ENCODE peak calls at places on chromosomes 6 and 20, in eight cellular contexts. X, N, R, D, A, Z, V and M are unnamed samples. For H3K4me1 and H3K27me3, the result is how much of the 10 kb centered on the place peaks cover.

GRCh38 chr6:45595010-45595851 is 217.5 kb upstream of the SUPT3H start:
- DNase-seq in X (no peak), N (no peak), R (no peak), D (no peak), A (no peak), Z (no peak), V (no peak), M (no peak)

GRCh38 chr6:42512498-42513042 is 51.3 kb upstream of the UBR2 start:
- DNase-seq in X (no peak), N (no peak), R (no peak), D (no peak), A (no peak), Z (no peak), V (no peak), M (no peak)

GRCh38 chr6:156779206-156780116 is 2.3 kb downstream of the ARID1B start:
- DNase-seq in X (no peak), N (peak), R (peak), D (peak), A (no peak), Z (no peak), V (peak), M (peak)

GRCh38 chr6:88238065-88238464 is 71.9 kb upstream of the CNR1 start:
- DNase-seq in X (no peak), N (no peak), R (peak), D (peak), A (no peak), Z (no peak), V (peak), M (peak)

GRCh38 chr6:22470454-22471368 is 98.7 kb upstream of the HDGFL1 start:
- DNase-seq in X (peak), N (peak), R (peak), D (no peak), A (peak), Z (peak), V (peak), M (peak)

GRCh38 chr20:34531608-34532265 is 15.5 kb downstream of the DYNLRB1 start:
- DNase-seq in X (no peak), N (no peak), R (no peak), D (no peak), A (no peak), Z (no peak), V (no peak), M (no peak)

GRCh38 chr6:139569561-139569960 is 195.1 kb upstream of the CITED2 start:
- DNase-seq in X (peak), N (no peak), R (peak), D (no peak), A (peak), Z (peak), V (no peak), M (no peak)

GRCh38 chr6:125048274-125048673 is 86.0 kb downstream of the RNF217 start:
- DNase-seq in X (no peak), N (no peak), R (no peak), D (no peak), A (no peak), Z (no peak), V (no peak), M (no peak)

GRCh38 chr6:130143709-130144108 is 79.0 kb downstream of the SAMD3 start:
- DNase-seq in X (peak), N (no peak), R (peak), D (no peak), A (no peak), Z (no peak), V (no peak), M (no peak)

GRCh38 chr6:24064106-24064505 is 61.9 kb upstream of the NRSN1 start:
- DNase-seq in X (no peak), N (no peak), R (no peak), D (peak), A (no peak), Z (no peak), V (peak), M (peak)

GRCh38 chr6:111032493-111033140 is 50.8 kb downstream of the RPF2 start:
- DNase-seq in X (peak), N (no peak), R (no peak), D (peak), A (peak), Z (no peak), V (no peak), M (no peak)

GRCh38 chr20:19317240-19318069 is 105.0 kb downstream of the SLC24A3 start:
- DNase-seq in X (no peak), N (no peak), R (no peak), D (no peak), A (no peak), Z (no peak), V (no peak), M (no peak)

GRCh38 chr6:139037490-139037889 is 8.9 kb downstream of the ABRACL start:
- DNase-seq in X (peak), N (no peak), R (no peak), D (no peak), A (peak), Z (no peak), V (no peak), M (no peak)

GRCh38 chr6:105844275-105844848 is 241.8 kb upstream of the PRDM1 start:
- DNase-seq in X (peak), N (no peak), R (no peak), D (no peak), A (peak), Z (no peak), V (peak), M (no peak)

GRCh38 chr20:25529295-25529951 is 55.9 kb downstream of the NINL start:
- DNase-seq in X (no peak), N (no peak), R (no peak), D (no peak), A (no peak), Z (no peak), V (no peak), M (no peak)

GRCh38 chr6:38218235-38218634 is 398.7 kb downstream of the ZFAND3 start:
- DNase-seq in X (no peak), N (no peak), R (no peak), D (no peak), A (no peak), Z (no peak), V (peak), M (no peak)

GRCh38 chr6:6916598-6916997 is 191.2 kb upstream of the RREB1 start:
- DNase-seq in X (no peak), N (no peak), R (no peak), D (no peak), A (no peak), Z (no peak), V (no peak), M (no peak)

GRCh38 chr6:29017428-29017802 is 12.3 kb upstream of the ZNF311 start:
- DNase-seq in X (no peak), N (no peak), R (no peak), D (no peak), A (no peak), Z (no peak), V (no peak), M (no peak)

GRCh38 chr6:354631-355280 is 36.8 kb upstream of the IRF4 start:
- DNase-seq in X (no peak), N (no peak), R (no peak), D (no peak), A (no peak), Z (no peak), V (no peak), M (no peak)

GRCh38 chr6:35475573-35475972 is 7.4 kb downstream of the RPL10A start:
- DNase-seq in X (no peak), N (no peak), R (no peak), D (no peak), A (no peak), Z (no peak), V (peak), M (no peak)

GRCh38 chr6:132282696-132283095 is 118.6 kb downstream of the MOXD1 start:
- DNase-seq in X (no peak), N (no peak), R (no peak), D (no peak), A (no peak), Z (no peak), V (no peak), M (no peak)

GRCh38 chr6:169145991-169146501 is 107.6 kb downstream of the THBS2 start:
- DNase-seq in X (peak), N (no peak), R (peak), D (no peak), A (peak), Z (no peak), V (no peak), M (no peak)

GRCh38 chr6:11500008-11500407 is 37.5 kb upstream of the TMEM170B start:
- DNase-seq in X (peak), N (no peak), R (peak), D (no peak), A (peak), Z (no peak), V (no peak), M (no peak)

GRCh38 chr6:138410972-138411667 is 7.1 kb downstream of the HEBP2 start:
- DNase-seq in X (peak), N (no peak), R (peak), D (no peak), A (peak), Z (peak), V (no peak), M (no peak)

GRCh38 chr6:16684896-16685554 is 76.2 kb downstream of the ATXN1 start:
- DNase-seq in X (peak), N (no peak), R (peak), D (no peak), A (no peak), Z (no peak), V (no peak), M (no peak)

GRCh38 chr20:18678599-18678998 is 90.7 kb downstream of the DTD1 start:
- DNase-seq in X (no peak), N (no peak), R (no peak), D (no peak), A (no peak), Z (no peak), V (no peak), M (no peak)

GRCh38 chr6:137323860-137324259 is 104.7 kb upstream of the IFNGR1 start:
- DNase-seq in X (no peak), N (no peak), R (no peak), D (no peak), A (no peak), Z (peak), V (peak), M (no peak)

GRCh38 chr20:51525241-51526104 is 17.0 kb downstream of the NFATC2 start:
- DNase-seq in X (no peak), N (no peak), R (no peak), D (no peak), A (no peak), Z (no peak), V (no peak), M (no peak)

GRCh38 chr20:51529027-51529749 is 13.3 kb downstream of the NFATC2 start:
- DNase-seq in X (peak), N (no peak), R (no peak), D (peak), A (peak), Z (no peak), V (no peak), M (peak)

GRCh38 chr20:51528263-51529026 is 14.1 kb downstream of the NFATC2 start:
- DNase-seq in X (no peak), N (no peak), R (no peak), D (no peak), A (no peak), Z (no peak), V (no peak), M (no peak)

GRCh38 chr20:51526105-51526470 is 16.4 kb downstream of the NFATC2 start:
- DNase-seq in X (no peak), N (no peak), R (no peak), D (no peak), A (no peak), Z (no peak), V (no peak), M (no peak)

DNA sequence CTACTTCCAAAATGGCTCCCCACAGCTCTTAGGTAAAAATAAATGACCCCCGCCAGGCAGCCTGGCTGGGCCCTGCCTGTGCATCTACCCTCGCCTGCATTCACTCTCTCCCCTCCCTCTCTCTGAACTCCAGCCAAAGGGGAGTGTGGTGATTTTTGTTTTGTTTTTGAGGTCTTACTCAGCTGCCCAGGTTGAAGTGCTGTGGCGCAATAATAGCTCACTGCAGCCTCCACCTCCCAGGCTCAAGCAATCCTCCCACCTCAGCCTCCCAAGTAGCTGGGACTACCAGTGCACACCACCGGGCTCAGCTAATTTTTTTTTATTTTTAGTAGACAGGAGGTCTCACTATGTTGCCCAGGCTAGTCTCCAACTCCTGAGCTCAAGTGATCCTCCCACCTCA is 15.8 kb downstream of the NFATC2 start:
- DNase-seq in X (no peak), N (no peak), R (no peak), D (no peak), A (no peak), Z (no peak), V (no peak), M (no peak)
- H3K4me1 ChIP-seq in X (under half), N (under half), R (under half), D (under half), A (under half), Z (under half), V (under half), M (half or more)

GRCh38 chr20:63045401-63045800 is 38.6 kb upstream of the BHLHE23 start:
- DNase-seq in X (no peak), N (no peak), R (no peak), D (no peak), A (no peak), Z (no peak), V (no peak), M (no peak)
- H3K27me3 ChIP-seq in X (under half), N (under half), R (under half), D (under half), A (under half), Z (half or more), V (under half), M (under half)

GRCh38 chr6:96014846-96015245 is 928 bp upstream of the FUT9 start:
- DNase-seq in X (no peak), N (no peak), R (no peak), D (no peak), A (no peak), Z (no peak), V (no peak), M (no peak)
- H3K4me3 ChIP-seq in X (no peak), N (no peak), R (no peak), D (no peak), A (no peak), Z (peak), V (peak), M (no peak)

DNA sequence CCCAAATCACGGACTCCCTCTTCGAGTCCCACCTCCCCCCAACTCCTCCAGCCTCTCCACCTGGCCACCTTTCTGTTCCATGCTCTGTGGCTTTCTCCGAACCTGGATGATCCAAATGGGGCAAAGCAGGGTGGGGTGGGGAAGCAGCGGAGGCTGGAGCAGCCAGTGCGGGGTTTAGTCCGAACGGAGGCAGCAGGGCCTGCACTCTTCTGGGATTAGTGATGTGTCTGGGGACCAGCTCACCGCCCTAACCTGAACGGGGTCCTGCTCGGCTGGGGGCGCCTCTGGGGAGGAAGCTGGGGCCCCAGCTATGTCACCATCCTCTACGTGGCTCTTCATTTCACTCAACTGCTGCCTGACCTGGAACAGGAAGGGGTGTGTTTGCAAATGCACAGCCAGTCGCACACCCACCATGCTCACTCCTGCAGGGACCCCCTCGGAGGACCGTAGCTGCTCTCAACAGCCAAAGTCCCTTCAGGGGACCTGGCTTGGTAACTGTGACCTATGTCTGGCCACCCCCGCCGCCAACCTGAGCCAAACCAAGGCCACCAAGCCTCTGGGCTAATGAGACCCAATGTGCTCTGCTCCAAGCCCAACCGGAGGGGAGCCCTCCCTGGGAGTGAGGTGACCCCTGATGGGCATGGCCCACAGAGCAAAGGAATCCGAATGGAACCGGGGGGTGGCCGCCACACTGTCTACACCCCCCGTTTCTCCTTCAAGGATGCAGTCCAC is 46.8 kb downstream of the DSTN start:
- DNase-seq in X (no peak), N (no peak), R (no peak), D (peak), A (no peak), Z (no peak), V (peak), M (no peak)
- H3K4me1 ChIP-seq in X (under half), N (under half), R (under half), D (under half), A (under half), Z (under half), V (under half), M (under half)

GRCh38 chr20:61679473-61679872 is 386.2 kb downstream of the TAF4 start:
- DNase-seq in X (no peak), N (no peak), R (no peak), D (no peak), A (no peak), Z (no peak), V (no peak), M (no peak)
- H3K27me3 ChIP-seq in X (under half), N (under half), R (under half), D (under half), A (under half), Z (half or more), V (under half), M (under half)

GRCh38 chr6:147126618-147127022 is 77.6 kb upstream of the STXBP5 start:
- DNase-seq in X (no peak), N (no peak), R (no peak), D (no peak), A (no peak), Z (no peak), V (no peak), M (no peak)

GRCh38 chr6:147122823-147123222 is 81.4 kb upstream of the STXBP5 start:
- DNase-seq in X (no peak), N (no peak), R (no peak), D (no peak), A (no peak), Z (no peak), V (no peak), M (no peak)

GRCh38 chr6:147131728-147132127 is 72.5 kb upstream of the STXBP5 start:
- DNase-seq in X (peak), N (no peak), R (no peak), D (no peak), A (peak), Z (no peak), V (no peak), M (no peak)

GRCh38 chr6:147128056-147128455 is 76.2 kb upstream of the STXBP5 start:
- DNase-seq in X (no peak), N (no peak), R (no peak), D (no peak), A (no peak), Z (no peak), V (no peak), M (no peak)

DNA sequence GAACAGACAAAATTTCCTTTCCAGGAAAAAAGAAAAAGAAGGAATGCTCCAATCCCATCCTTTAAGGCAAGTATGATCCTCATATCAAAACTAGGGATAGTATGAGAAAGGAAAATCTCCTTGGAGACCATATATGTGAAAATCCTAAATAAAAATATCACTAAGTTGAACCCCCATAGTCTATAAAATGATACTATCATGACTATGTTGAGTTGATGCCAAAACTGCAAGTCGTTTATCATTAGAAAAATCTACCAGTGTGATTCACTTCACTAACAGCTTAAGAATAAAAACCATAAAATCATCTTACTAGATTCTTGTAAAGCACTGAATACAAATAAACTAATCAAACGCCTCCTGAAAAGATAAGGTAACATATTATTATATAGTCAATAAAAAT is 76.6 kb upstream of the STXBP5 start:
- DNase-seq in X (peak), N (no peak), R (peak), D (no peak), A (no peak), Z (no peak), V (no peak), M (no peak)
- H3K4me3 ChIP-seq in X (no peak), N (no peak), R (no peak), D (no peak), A (no peak), Z (no peak), V (no peak), M (no peak)

GRCh38 chr6:167401525-167402194 is 76.8 kb downstream of the TTLL2 start:
- DNase-seq in X (no peak), N (no peak), R (no peak), D (no peak), A (no peak), Z (no peak), V (peak), M (peak)
- H3K4me1 ChIP-seq in X (under half), N (under half), R (under half), D (under half), A (under half), Z (under half), V (under half), M (under half)